ENCODE peak calls at places on chromosomes 5 and 9, in six cellular contexts. T is RPMI8226; M is COLO829; P is pons; U is astrocyte; H is CD4-positive, alpha-beta memory T cell. N is an unnamed sample.

GRCh38 chr5:139882961-139883539 is 87.4 kb downstream of the PSD2 start:
- DNase-seq in T (no peak), M (no peak), P (no peak), U (no peak), H (no peak), N (no peak)

GRCh38 chr5:90410178-90410762 is 714 bp upstream of the CETN3 start:
- DNase-seq in T (peak), M (no peak), P (peak), U (no peak), H (no peak), N (peak)

GRCh38 chr5:535781-536698 is 11.8 kb upstream of the SLC9A3 start:
- DNase-seq in T (peak), M (no peak), P (no peak), U (no peak), H (no peak), N (no peak)

GRCh38 chr5:73625905-73626811 is at the start of gene ARHGEF28:
- DNase-seq in T (peak), M (peak), P (no peak), U (peak), H (peak), N (peak)

GRCh38 chr9:33227013-33227398 is 13.0 kb upstream of the SPINK4 start:
- DNase-seq in T (peak), M (no peak), P (peak), U (no peak), H (no peak), N (no peak)

GRCh38 chr9:110351009-110351467 is 13.4 kb upstream of the TXNDC8 start:
- DNase-seq in T (no peak), M (peak), P (peak), U (peak), H (no peak), N (no peak)

GRCh38 chr5:156274455-156274854 is 52.5 kb upstream of the SGCD start:
- DNase-seq in T (no peak), M (no peak), P (no peak), U (no peak), H (no peak), N (no peak)

GRCh38 chr9:546797-547223 is 294.7 kb upstream of the DMRT1 start:
- DNase-seq in T (no peak), M (no peak), P (peak), U (peak), H (peak), N (peak)

GRCh38 chr5:180441577-180441976 is 52.6 kb upstream of the CNOT6 start:
- DNase-seq in T (no peak), M (no peak), P (no peak), U (no peak), H (no peak), N (no peak)

GRCh38 chr5:161530700-161531099 is 15.8 kb downstream of the GABRB2 start:
- DNase-seq in T (no peak), M (no peak), P (no peak), U (no peak), H (no peak), N (no peak)

GRCh38 chr9:104075801-104076753 is 18.0 kb upstream of the SMC2 start:
- DNase-seq in T (peak), M (no peak), P (no peak), U (peak), H (no peak), N (no peak)

GRCh38 chr9:6008169-6008979 is 7.0 kb downstream of the RANBP6 start:
- DNase-seq in T (peak), M (peak), P (peak), U (peak), H (peak), N (peak)

N was measured in SK-MEL-5.